ENCODE peak calls at places on chromosomes 3 and 15, in four cellular contexts. A is SK-N-SH, D is HCT116, N is GM12878. M is an unnamed sample.
A peak's percentile ranks its signal among the peaks of the same experiment; 100 is the strongest.

GRCh38 chr3:46895204-46895660 is 17.7 kb downstream of the PTH1R start:
- DNase-seq in A (peak; percentile 85), D (peak; percentile 37), N (peak; percentile 34), M (peak; percentile 71)

GRCh38 chr3:88131695-88132094 is 18.1 kb upstream of the C3orf38 start:
- DNase-seq in A (no peak), D (no peak), N (no peak), M (no peak)

GRCh38 chr15:91886878-91887277 is 33.4 kb downstream of the SLCO3A1 start:
- DNase-seq in A (no peak), D (no peak), N (no peak), M (no peak)

GRCh38 chr15:35182841-35183479 is 97.9 kb upstream of the NANOGP8 start:
- DNase-seq in A (no peak), D (no peak), N (peak; percentile 45), M (no peak)

GRCh38 chr3:16606398-16606797 is 1.2 kb upstream of the DAZL start:
- DNase-seq in A (no peak), D (no peak), N (no peak), M (no peak)

GRCh38 chr15:68492855-68493254 is 60.9 kb upstream of the ITGA11 start:
- DNase-seq in A (no peak), D (no peak), N (no peak), M (no peak)

GRCh38 chr15:39997031-39997430 is 42.0 kb downstream of the SRP14 start:
- DNase-seq in A (no peak), D (no peak), N (no peak), M (no peak)

GRCh38 chr3:174162550-174162949 is 696.6 kb upstream of the NAALADL2 start:
- DNase-seq in A (no peak), D (no peak), N (no peak), M (no peak)

GRCh38 chr15:93037341-93038063 is 51.5 kb downstream of the RGMA start:
- DNase-seq in A (peak; percentile 34), D (no peak), N (no peak), M (no peak)

DNA sequence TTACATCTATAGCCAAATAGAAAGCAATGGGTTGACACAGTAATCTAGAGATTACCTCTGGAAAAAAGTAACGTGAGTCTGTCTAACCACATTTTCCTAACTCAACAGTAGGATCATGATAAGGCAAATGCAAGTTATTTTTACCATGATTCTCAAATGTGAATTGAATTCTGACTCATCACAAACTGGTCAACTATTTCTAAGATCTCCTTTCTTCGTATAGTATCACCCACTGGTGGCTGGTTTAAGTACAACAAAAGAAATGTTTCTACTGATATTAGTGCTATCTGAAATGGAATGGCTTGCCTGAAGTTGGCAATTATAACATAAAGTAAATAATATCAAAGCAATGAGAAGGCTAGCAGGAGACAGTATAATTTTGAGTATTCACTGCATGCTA is 102.2 kb downstream of the ABI3BP start:
- DNase-seq in A (no peak), D (no peak), N (no peak), M (no peak)
- TF ChIP-seq JUND in A (no peak), D (no peak), N (no peak), M (no peak)

GRCh38 chr15:90460142-90460824 is 69.4 kb upstream of the CRTC3 start:
- DNase-seq in A (no peak), D (no peak), N (no peak), M (no peak)

GRCh38 chr15:90465930-90466567 is 63.7 kb upstream of the CRTC3 start:
- DNase-seq in A (no peak), D (no peak), N (no peak), M (no peak)

GRCh38 chr15:90459368-90459767 is 70.4 kb upstream of the CRTC3 start:
- DNase-seq in A (no peak), D (no peak), N (no peak), M (no peak)

GRCh38 chr15:90465140-90465929 is 64.4 kb upstream of the CRTC3 start:
- DNase-seq in A (no peak), D (no peak), N (no peak), M (no peak)

GRCh38 chr15:90463381-90463780 is 66.3 kb upstream of the CRTC3 start:
- DNase-seq in A (no peak), D (no peak), N (no peak), M (no peak)
- TF ChIP-seq JUND in A (peak; percentile 61), D (no peak), N (no peak), M (no peak)

GRCh38 chr3:72957303-72957702 is 39.3 kb upstream of the PPP4R2 start:
- DNase-seq in A (no peak), D (no peak), N (no peak), M (no peak)

GRCh38 chr3:72959336-72959735 is 37.3 kb upstream of the PPP4R2 start:
- DNase-seq in A (no peak), D (no peak), N (no peak), M (no peak)

GRCh38 chr3:72962317-72962716 is 34.3 kb upstream of the PPP4R2 start:
- DNase-seq in A (no peak), D (no peak), N (no peak), M (no peak)

GRCh38 chr3:72961766-72962165 is 34.8 kb upstream of the PPP4R2 start:
- DNase-seq in A (no peak), D (no peak), N (no peak), M (no peak)

GRCh38 chr3:72960812-72961518 is 35.6 kb upstream of the PPP4R2 start:
- DNase-seq in A (no peak), D (no peak), N (no peak), M (no peak)
- TF ChIP-seq JUND in A (no peak), D (no peak), N (no peak), M (no peak)

GRCh38 chr3:160040181-160040580 is 51.5 kb downstream of the IL12A start:
- DNase-seq in A (no peak), D (no peak), N (no peak), M (no peak)
- TF ChIP-seq JUND in A (no peak), D (no peak), N (no peak), M (no peak)

GRCh38 chr3:158801200-158801599 is 654 bp upstream of the MFSD1 start:
- DNase-seq in A (peak; percentile 14), D (no peak), N (no peak), M (no peak)
- TF ChIP-seq JUND in A (no peak), D (no peak), N (no peak), M (no peak)

GRCh38 chr3:198079771-198080520 is 119.9 kb downstream of the LMLN start:
- DNase-seq in A (no peak), D (peak; percentile 50), N (no peak), M (no peak)
- TF ChIP-seq JUND in A (no peak), D (no peak), N (no peak), M (no peak)

GRCh38 chr3:48558446-48559134 is 2.0 kb upstream of the PFKFB4 start:
- DNase-seq in A (peak; percentile 49), D (no peak), N (no peak), M (no peak)
- TF ChIP-seq JUND in A (no peak), D (no peak), N (no peak), M (no peak)

M was measured in T47D.